ENCODE peak calls at places on chromosomes 11 and 22, in four cellular contexts. One of them, this sample, is unnamed.
A peak's percentile ranks its signal among the peaks of the same experiment; 100 is the strongest.

GRCh38 chr11:3165916-3166267 is 782 bp upstream of the OSBPL5 start:
- DNase-seq in stimulated activated CD4-positive, alpha-beta T cell treated with anti-CD3 and anti-CD28 coated beads, Interleukin-2, amount 100 ng/mL, for 24 hours: no peak
- DNase-seq in EH: no peak
- DNase-seq in Right ventricle myocardium inferior: peak; percentile 50
- DNase-seq in this sample: no peak

GRCh38 chr22:26321469-26321913 is 107.6 kb upstream of the ASPHD2 start:
- DNase-seq in Right ventricle myocardium inferior: no peak
- DNase-seq in EH: peak; percentile 97
- DNase-seq in stimulated activated CD4-positive, alpha-beta T cell treated with anti-CD3 and anti-CD28 coated beads, Interleukin-2, amount 100 ng/mL, for 24 hours: no peak
- DNase-seq in this sample: no peak

GRCh38 chr11:97902828-97903227 is 1117.9 kb upstream of the CNTN5 start:
- DNase-seq in Right ventricle myocardium inferior: no peak
- DNase-seq in EH: no peak
- DNase-seq in stimulated activated CD4-positive, alpha-beta T cell treated with anti-CD3 and anti-CD28 coated beads, Interleukin-2, amount 100 ng/mL, for 24 hours: no peak
- DNase-seq in this sample: no peak

GRCh38 chr11:69887841-69888670 is 68.8 kb upstream of the FGF3 start:
- DNase-seq in stimulated activated CD4-positive, alpha-beta T cell treated with anti-CD3 and anti-CD28 coated beads, Interleukin-2, amount 100 ng/mL, for 24 hours: no peak
- DNase-seq in Right ventricle myocardium inferior: no peak
- DNase-seq in EH: no peak
- DNase-seq in this sample: no peak

GRCh38 chr11:10303558-10304363 is 1.1 kb upstream of the ADM start:
- DNase-seq in EH: peak; percentile 87
- DNase-seq in Right ventricle myocardium inferior: peak; percentile 82
- DNase-seq in stimulated activated CD4-positive, alpha-beta T cell treated with anti-CD3 and anti-CD28 coated beads, Interleukin-2, amount 100 ng/mL, for 24 hours: peak; percentile 27
- DNase-seq in this sample: no peak

GRCh38 chr11:134207538-134208239 is 16.1 kb downstream of the NCAPD3 start:
- DNase-seq in Right ventricle myocardium inferior: no peak
- DNase-seq in stimulated activated CD4-positive, alpha-beta T cell treated with anti-CD3 and anti-CD28 coated beads, Interleukin-2, amount 100 ng/mL, for 24 hours: peak; percentile 69
- DNase-seq in EH: peak; percentile 36
- DNase-seq in this sample: peak; percentile 62

GRCh38 chr11:68122936-68123539 is 1.9 kb upstream of the CHKA start:
- DNase-seq in stimulated activated CD4-positive, alpha-beta T cell treated with anti-CD3 and anti-CD28 coated beads, Interleukin-2, amount 100 ng/mL, for 24 hours: no peak
- DNase-seq in Right ventricle myocardium inferior: no peak
- DNase-seq in EH: peak; percentile 36
- DNase-seq in this sample: no peak

GRCh38 chr11:130674686-130675085 is 226.2 kb downstream of the ADAMTS15 start:
- DNase-seq in Right ventricle myocardium inferior: no peak
- DNase-seq in EH: peak; percentile 61
- DNase-seq in stimulated activated CD4-positive, alpha-beta T cell treated with anti-CD3 and anti-CD28 coated beads, Interleukin-2, amount 100 ng/mL, for 24 hours: no peak
- DNase-seq in this sample: no peak

GRCh38 chr22:29503811-29504372 is 23.9 kb downstream of the NEFH start:
- DNase-seq in EH: peak; percentile 89
- DNase-seq in Right ventricle myocardium inferior: no peak
- DNase-seq in stimulated activated CD4-positive, alpha-beta T cell treated with anti-CD3 and anti-CD28 coated beads, Interleukin-2, amount 100 ng/mL, for 24 hours: no peak
- DNase-seq in this sample: no peak

GRCh38 chr11:132858203-132858602 is 674.1 kb downstream of the OPCML start:
- DNase-seq in EH: peak; percentile 44
- DNase-seq in stimulated activated CD4-positive, alpha-beta T cell treated with anti-CD3 and anti-CD28 coated beads, Interleukin-2, amount 100 ng/mL, for 24 hours: no peak
- DNase-seq in Right ventricle myocardium inferior: no peak
- DNase-seq in this sample: no peak